ENCODE peak calls at places on chromosomes 11 and 22, in ten cellular contexts. T is stomach; J is psoas muscle; F is heart right ventricle; L is mammary epithelial cell; Y is upper lobe of left lung; S is CD8-positive, alpha-beta T cell; O is PC-3; B is HCT116; P is OCI-LY7. E is an unnamed sample. For H3K36me3, the result is how much of the 10 kb centered on the place peaks cover.

GRCh38 chr22:26364066-26365015 is 64.7 kb upstream of the ASPHD2 start:
- DNase-seq in L (peak), B (peak), J (peak), P (peak), S (peak), T (peak), O (peak), F (peak), Y (peak), E (peak)

GRCh38 chr11:26287067-26287518 is 44.8 kb upstream of the ANO3 start:
- DNase-seq in B (no peak), O (peak), J (no peak), Y (no peak), F (no peak), P (no peak), L (peak), T (no peak), S (no peak), E (no peak)

GRCh38 chr22:20388200-20388599 is 5.8 kb upstream of the ZNF74 start:
- DNase-seq in Y (no peak), O (no peak), L (no peak), J (no peak), P (no peak), S (no peak), B (no peak), F (no peak), T (no peak), E (no peak)

GRCh38 chr11:57320719-57321387 is 3.9 kb downstream of the TNKS1BP1 start:
- DNase-seq in F (no peak), S (no peak), Y (no peak), P (no peak), T (peak), B (no peak), J (no peak), L (no peak), O (peak), E (no peak)

GRCh38 chr11:73542175-73542574 is 55.7 kb downstream of the FAM168A start:
- DNase-seq in F (no peak), O (no peak), S (no peak), P (no peak), L (no peak), B (no peak), T (no peak), Y (no peak), J (no peak), E (no peak)

GRCh38 chr11:108859510-108859909 is 194.6 kb downstream of the DDX10 start:
- DNase-seq in F (no peak), L (peak), J (no peak), P (no peak), Y (no peak), B (no peak), T (no peak), O (no peak), S (no peak), E (no peak)

GRCh38 chr11:34234086-34234740 is 123.6 kb downstream of the ABTB2 start:
- DNase-seq in Y (peak), T (peak), O (peak), S (peak), L (peak), P (peak), J (no peak), F (no peak), B (peak), E (peak)

GRCh38 chr11:36273110-36273509 is 16.1 kb downstream of the COMMD9 start:
- DNase-seq in J (no peak), B (no peak), S (no peak), L (no peak), F (no peak), T (no peak), O (no peak), Y (no peak), P (no peak), E (no peak)

GRCh38 chr11:8621147-8621546 is 27.1 kb upstream of the STK33 start:
- DNase-seq in P (no peak), B (no peak), J (no peak), Y (no peak), O (no peak), S (no peak), T (no peak), F (no peak), L (no peak), E (no peak)

GRCh38 chr22:33361581-33361980 is 303.4 kb upstream of the SYN3 start:
- DNase-seq in J (no peak), B (no peak), O (no peak), F (no peak), T (no peak), Y (no peak), P (peak), S (no peak), L (peak), E (no peak)

GRCh38 chr11:82978422-82979099 is 77.0 kb downstream of the DDIAS start:
- DNase-seq in T (no peak), L (peak), J (no peak), O (peak), S (no peak), Y (no peak), B (no peak), F (no peak), P (no peak), E (peak)

GRCh38 chr22:42171417-42171816 is 40.8 kb upstream of the CYP2D6 start:
- DNase-seq in B (no peak), F (no peak), T (no peak), L (no peak), Y (no peak), O (no peak), P (no peak), S (no peak), J (no peak), E (no peak)

GRCh38 chr11:2805388-2806057 is 80.1 kb downstream of the CDKN1C start:
- DNase-seq in S (no peak), B (no peak), L (no peak), O (no peak), T (peak), J (peak), P (no peak), F (no peak), Y (peak), E (no peak)

GRCh38 chr11:87097582-87097981 is 59.8 kb downstream of the TMEM135 start:
- DNase-seq in Y (no peak), T (peak), F (no peak), O (peak), L (peak), B (peak), J (no peak), S (no peak), P (peak), E (no peak)

GRCh38 chr11:12556155-12556554 is 118.1 kb upstream of the TEAD1 start:
- DNase-seq in B (no peak), S (no peak), L (no peak), T (no peak), O (no peak), F (no peak), P (no peak), J (peak), Y (no peak), E (no peak)

GRCh38 chr11:120645639-120646038 is 134.1 kb downstream of the GRIK4 start:
- DNase-seq in L (no peak), Y (no peak), J (no peak), P (no peak), F (no peak), S (no peak), B (no peak), T (no peak), O (no peak), E (peak)

GRCh38 chr22:35727436-35727835 is 9.8 kb downstream of the APOL5 start:
- DNase-seq in F (no peak), S (no peak), Y (no peak), P (no peak), O (no peak), J (peak), B (no peak), L (no peak), T (peak), E (no peak)

GRCh38 chr11:130808541-130808940 is 107.7 kb downstream of the SNX19 start:
- DNase-seq in L (no peak), P (no peak), O (no peak), T (no peak), Y (no peak), F (no peak), S (no peak), J (no peak), B (no peak), E (no peak)

GRCh38 chr11:3195251-3196160 is 23.1 kb downstream of the MRGPRG start:
- DNase-seq in Y (no peak), O (no peak), B (peak), J (no peak), S (no peak), T (no peak), L (no peak), F (no peak), P (no peak), E (no peak)

GRCh38 chr22:45876136-45877035 is 100.6 kb downstream of the WNT7B start:
- DNase-seq in L (no peak), J (no peak), T (peak), P (no peak), O (no peak), F (no peak), Y (peak), B (no peak), S (no peak), E (no peak)

GRCh38 chr22:48635031-48635430 is 1192.6 kb downstream of the BRD1 start:
- DNase-seq in S (no peak), J (no peak), F (no peak), P (no peak), B (no peak), L (no peak), Y (no peak), O (no peak), T (no peak), E (no peak)

GRCh38 chr22:31451709-31452571 is 37.7 kb downstream of the EIF4ENIF1 start:
- DNase-seq in P (peak), F (no peak), Y (no peak), J (no peak), B (peak), S (no peak), L (peak), O (peak), T (no peak), E (peak)

GRCh38 chr22:23756891-23757290 is 2.7 kb upstream of the VPREB3 start:
- DNase-seq in B (no peak), T (no peak), L (no peak), Y (no peak), F (no peak), P (peak), O (no peak), S (no peak), J (no peak), E (no peak)

GRCh38 chr22:29195118-29195963 is 10.4 kb upstream of the EMID1 start:
- DNase-seq in S (no peak), P (no peak), Y (no peak), T (no peak), L (no peak), F (no peak), B (no peak), O (no peak), J (no peak), E (no peak)

GRCh38 chr11:61679893-61680621 is at the start of gene DAGLA:
- DNase-seq in Y (peak), S (peak), J (peak), O (peak), P (no peak), T (peak), B (no peak), F (peak), L (peak), E (no peak)

GRCh38 chr11:8241373-8242112 is 22.1 kb downstream of the LMO1 start:
- DNase-seq in P (no peak), O (no peak), F (no peak), L (no peak), T (no peak), Y (no peak), J (no peak), S (no peak), B (no peak), E (no peak)

GRCh38 chr11:3134218-3134621 is 30.9 kb downstream of the OSBPL5 start:
- DNase-seq in F (peak), S (no peak), Y (no peak), O (no peak), L (no peak), T (no peak), P (no peak), J (peak), B (no peak), E (no peak)

GRCh38 chr11:134469627-134470026 is 57.6 kb upstream of the B3GAT1 start:
- DNase-seq in S (no peak), B (peak), T (no peak), L (no peak), F (no peak), O (peak), P (peak), Y (no peak), J (no peak), E (no peak)

GRCh38 chr11:2377511-2378443 is 667 bp downstream of the CD81 start:
- DNase-seq in Y (peak), B (no peak), P (peak), O (peak), L (no peak), S (peak), T (peak), J (peak), F (peak), E (no peak)

GRCh38 chr11:16758382-16759024 is 20.1 kb downstream of the C11orf58 start:
- DNase-seq in T (no peak), O (no peak), J (no peak), P (no peak), F (no peak), L (no peak), Y (no peak), B (no peak), S (no peak), E (no peak)
- TF ChIP-seq CTCF in T (no peak), O (no peak), J (no peak), P (no peak), F (no peak), L (no peak), Y (no peak), B (no peak), S (no peak), E (no peak)

GRCh38 chr11:18490319-18490718 is 34.7 kb downstream of the LDHAL6A start:
- DNase-seq in Y (no peak), S (no peak), L (no peak), B (no peak), T (no peak), O (peak), P (no peak), J (no peak), F (no peak), E (no peak)
- H3K36me3 ChIP-seq in Y (under half), S (under half), L (under half), B (under half), T (half or more), O (under half), P (half or more), J (half or more), F (half or more), E (under half)

GRCh38 chr11:65021509-65021908 is 5.7 kb upstream of the SNX15 start:
- DNase-seq in B (no peak), O (no peak), S (no peak), J (no peak), L (no peak), P (no peak), F (no peak), Y (no peak), T (no peak), E (no peak)

GRCh38 chr11:65017927-65018326 is 4.0 kb downstream of the ARL2 start:
- DNase-seq in J (no peak), Y (no peak), B (no peak), T (no peak), L (no peak), F (no peak), O (no peak), P (no peak), S (no peak), E (no peak)

GRCh38 chr11:65021003-65021402 is 6.2 kb upstream of the SNX15 start:
- DNase-seq in J (no peak), P (no peak), S (no peak), L (no peak), T (no peak), O (no peak), Y (no peak), F (no peak), B (no peak), E (no peak)

GRCh38 chr11:65016705-65017104 is 2.7 kb downstream of the ARL2 start:
- DNase-seq in J (no peak), Y (no peak), S (no peak), O (no peak), B (no peak), P (peak), F (no peak), T (no peak), L (no peak), E (no peak)

GRCh38 chr11:65019824-65020223 is 5.9 kb downstream of the ARL2 start:
- DNase-seq in O (no peak), Y (no peak), S (no peak), P (no peak), L (no peak), J (no peak), B (no peak), T (no peak), F (no peak), E (no peak)
- TF ChIP-seq CTCF in O (no peak), Y (no peak), S (no peak), P (no peak), L (no peak), J (no peak), B (no peak), T (no peak), F (no peak), E (no peak)

DNA sequence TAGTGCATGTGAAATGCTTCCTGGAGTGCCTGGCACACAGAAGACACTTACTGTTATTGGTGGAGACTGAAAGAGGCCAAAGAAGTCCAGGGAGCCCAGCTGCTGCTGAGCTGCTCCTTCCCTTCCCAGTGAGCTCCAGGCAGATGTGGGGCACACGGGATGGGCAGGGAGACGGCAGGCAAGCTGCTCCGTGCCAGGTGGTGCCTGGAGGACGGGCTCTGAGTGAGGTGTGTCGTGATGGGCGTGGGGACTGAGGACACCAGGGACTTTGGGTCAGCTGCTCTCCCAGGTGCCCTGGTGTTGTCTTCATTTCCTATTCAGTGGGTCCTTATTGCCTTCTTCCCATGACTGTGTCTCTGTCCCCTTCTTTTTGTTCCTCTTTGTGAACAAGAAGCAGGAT is 19.5 kb downstream of the TAB1 start:
- DNase-seq in F (no peak), S (no peak), Y (no peak), J (no peak), P (no peak), B (no peak), O (no peak), T (no peak), L (no peak), E (no peak)
- H3K36me3 ChIP-seq in F (half or more), S (under half), Y (half or more), J (half or more), P (half or more), B (under half), O (under half), T (half or more), L (under half), E (under half)

GRCh38 chr11:78417888-78418583 is 416 bp upstream of the GAB2 start:
- DNase-seq in J (peak), Y (peak), O (peak), B (peak), P (peak), L (peak), S (peak), F (peak), T (peak), E (no peak)
- TF ChIP-seq CTCF in J (peak), Y (peak), O (no peak), B (no peak), P (no peak), L (no peak), S (no peak), F (no peak), T (no peak), E (no peak)

GRCh38 chr11:74980627-74981026 is 8.1 kb upstream of the NEU3 start:
- DNase-seq in L (no peak), O (no peak), Y (no peak), F (no peak), T (no peak), J (no peak), P (no peak), S (no peak), B (no peak), E (no peak)

GRCh38 chr11:74981888-74982287 is 6.8 kb upstream of the NEU3 start:
- DNase-seq in L (no peak), B (no peak), O (no peak), T (no peak), F (no peak), Y (no peak), P (no peak), S (no peak), J (no peak), E (no peak)

GRCh38 chr11:74978041-74978440 is 10.7 kb upstream of the NEU3 start:
- DNase-seq in O (no peak), J (no peak), Y (no peak), T (no peak), B (no peak), S (no peak), L (no peak), P (no peak), F (no peak), E (no peak)
- H3K36me3 ChIP-seq in O (under half), J (half or more), Y (under half), T (half or more), B (under half), S (under half), L (under half), P (half or more), F (half or more), E (under half)

GRCh38 chr11:6898911-6899310 is 6.6 kb upstream of the OR2D2 start:
- DNase-seq in L (no peak), F (no peak), T (no peak), S (no peak), O (no peak), Y (no peak), B (no peak), J (no peak), P (no peak), E (no peak)

GRCh38 chr11:6895010-6895409 is 2.7 kb upstream of the OR2D2 start:
- DNase-seq in L (no peak), J (no peak), T (no peak), B (no peak), O (no peak), P (no peak), S (no peak), F (no peak), Y (no peak), E (no peak)

GRCh38 chr11:6900327-6900999 is 8.2 kb upstream of the OR2D2 start:
- DNase-seq in J (no peak), F (no peak), P (peak), Y (no peak), L (no peak), S (no peak), O (peak), B (no peak), T (no peak), E (no peak)
- TF ChIP-seq CTCF in J (peak), F (no peak), P (peak), Y (no peak), L (peak), S (no peak), O (peak), B (peak), T (no peak), E (no peak)

DNA sequence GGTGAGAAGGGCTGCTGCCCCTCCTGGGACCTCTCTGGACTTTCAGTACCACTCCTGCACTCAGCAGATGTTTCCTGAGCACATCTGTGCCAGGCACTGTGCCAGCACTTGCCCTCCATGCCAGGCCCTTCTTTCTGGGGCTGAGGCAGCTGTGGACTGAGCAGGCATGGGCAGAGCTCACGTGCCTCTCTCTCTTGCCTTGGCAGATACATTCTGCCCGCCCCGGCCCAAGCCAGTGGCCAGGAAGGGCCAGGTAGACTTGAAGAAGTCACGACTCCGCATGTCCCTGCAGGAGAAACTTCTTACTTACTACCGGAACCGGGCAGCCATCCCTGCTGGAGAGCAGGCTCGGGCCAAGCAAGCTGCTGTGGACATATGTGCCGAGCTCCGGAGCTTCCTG is 8.3 kb upstream of the ATF4 start:
- DNase-seq in B (no peak), Y (no peak), S (no peak), O (no peak), T (no peak), P (no peak), J (no peak), F (no peak), L (no peak), E (no peak)
- H3K36me3 ChIP-seq in B (half or more), Y (half or more), S (half or more), O (under half), T (half or more), P (half or more), J (half or more), F (half or more), L (under half), E (under half)

GRCh38 chr22:38315801-38316339 is 1.4 kb downstream of the CSNK1E start:
- DNase-seq in J (no peak), P (peak), O (no peak), S (no peak), F (no peak), B (no peak), L (no peak), Y (no peak), T (no peak), E (no peak)
- TF ChIP-seq CTCF in J (no peak), P (no peak), O (no peak), S (no peak), F (no peak), B (no peak), L (no peak), Y (no peak), T (no peak), E (no peak)

E was measured in kidney epithelial cell.